ENCODE peak calls at places on chromosomes 3 and 15, in four cellular contexts. One of them, this sample, is unnamed.

GRCh38 chr3:53160335-53160659 is 712 bp upstream of the PRKCD start:
- DNase-seq in psoas muscle: no peak
- DNase-seq in progenitor cell of endocrine pancreas: no peak
- DNase-seq in NCI-H1105 treated with DMSO at 0.1 percent for 48 hours: no peak
- DNase-seq in this sample: no peak

GRCh38 chr3:52248816-52249547 is 3.4 kb downstream of the PPM1M start:
- DNase-seq in progenitor cell of endocrine pancreas: no peak
- DNase-seq in psoas muscle: no peak
- DNase-seq in NCI-H1105 treated with DMSO at 0.1 percent for 48 hours: peak
- DNase-seq in this sample: peak

GRCh38 chr15:101255615-101256350 is 3.9 kb upstream of the CHSY1 start:
- DNase-seq in NCI-H1105 treated with DMSO at 0.1 percent for 48 hours: peak
- DNase-seq in progenitor cell of endocrine pancreas: no peak
- DNase-seq in psoas muscle: no peak
- DNase-seq in this sample: no peak

GRCh38 chr3:57109437-57110199 is 49.2 kb downstream of the SPATA12 start:
- DNase-seq in progenitor cell of endocrine pancreas: no peak
- DNase-seq in psoas muscle: no peak
- DNase-seq in NCI-H1105 treated with DMSO at 0.1 percent for 48 hours: no peak
- DNase-seq in this sample: no peak

GRCh38 chr3:177640319-177640997 is 443.2 kb upstream of the TBL1XR1 start:
- DNase-seq in psoas muscle: no peak
- DNase-seq in NCI-H1105 treated with DMSO at 0.1 percent for 48 hours: peak
- DNase-seq in progenitor cell of endocrine pancreas: no peak
- DNase-seq in this sample: no peak

GRCh38 chr3:50340404-50341329 is at the start of gene RASSF1:
- DNase-seq in NCI-H1105 treated with DMSO at 0.1 percent for 48 hours: no peak
- DNase-seq in progenitor cell of endocrine pancreas: no peak
- DNase-seq in psoas muscle: peak
- DNase-seq in this sample: peak

GRCh38 chr3:182608876-182609275 is 184.4 kb upstream of the ATP11B start:
- DNase-seq in psoas muscle: no peak
- DNase-seq in NCI-H1105 treated with DMSO at 0.1 percent for 48 hours: no peak
- DNase-seq in progenitor cell of endocrine pancreas: no peak
- DNase-seq in this sample: no peak

GRCh38 chr15:70608156-70608555 is 155.2 kb downstream of the UACA start:
- DNase-seq in progenitor cell of endocrine pancreas: no peak
- DNase-seq in NCI-H1105 treated with DMSO at 0.1 percent for 48 hours: no peak
- DNase-seq in psoas muscle: no peak
- DNase-seq in this sample: no peak

GRCh38 chr15:63939531-63940130 is 105.9 kb upstream of the HERC1 start:
- DNase-seq in progenitor cell of endocrine pancreas: no peak
- DNase-seq in psoas muscle: peak
- DNase-seq in NCI-H1105 treated with DMSO at 0.1 percent for 48 hours: no peak
- DNase-seq in this sample: peak

GRCh38 chr3:132317229-132317948 is at the start of gene ACP3:
- DNase-seq in progenitor cell of endocrine pancreas: no peak
- DNase-seq in NCI-H1105 treated with DMSO at 0.1 percent for 48 hours: peak
- DNase-seq in psoas muscle: peak
- DNase-seq in this sample: no peak

GRCh38 chr3:138441742-138442141 is 7.3 kb downstream of the ESYT3 start:
- DNase-seq in NCI-H1105 treated with DMSO at 0.1 percent for 48 hours: no peak
- DNase-seq in psoas muscle: no peak
- DNase-seq in progenitor cell of endocrine pancreas: no peak
- DNase-seq in this sample: no peak

GRCh38 chr15:73467758-73468157 is 24.8 kb downstream of the REC114 start:
- DNase-seq in NCI-H1105 treated with DMSO at 0.1 percent for 48 hours: no peak
- DNase-seq in progenitor cell of endocrine pancreas: no peak
- DNase-seq in psoas muscle: no peak
- DNase-seq in this sample: no peak

This sample was measured in right lobe of liver.